ENCODE peak calls at places on chromosomes 6 and 20, in nine cellular contexts. Y is thyroid gland, W is uterus, M is ovary, G is GM12878, B is tibial nerve, J is erythroblast, U is stomach, T is endothelial cell of umbilical vein. O is an unnamed sample.

GRCh38 chr20:19403549-19403948 is 191.1 kb downstream of the SLC24A3 start:
- DNase-seq in Y (no peak), W (no peak), M (no peak), G (no peak), B (no peak), J (no peak), U (no peak), T (no peak), O (no peak)

GRCh38 chr20:8518878-8519277 is 386.8 kb downstream of the PLCB1 start:
- DNase-seq in Y (no peak), W (no peak), M (no peak), G (no peak), B (no peak), J (no peak), U (no peak), T (no peak), O (no peak)

GRCh38 chr20:4090756-4091331 is 75.5 kb upstream of the RNF24 start:
- DNase-seq in Y (no peak), W (no peak), M (no peak), G (no peak), B (no peak), J (peak), U (peak), T (peak), O (no peak)

GRCh38 chr6:131594074-131594473 is 21.0 kb downstream of the ARG1 start:
- DNase-seq in Y (no peak), W (no peak), M (no peak), G (no peak), B (no peak), J (no peak), U (no peak), T (no peak), O (no peak)

GRCh38 chr20:62356948-62357667 is 10.0 kb downstream of the LAMA5 start:
- DNase-seq in Y (no peak), W (peak), M (peak), G (no peak), B (no peak), J (peak), U (no peak), T (peak), O (no peak)

GRCh38 chr6:139126255-139126654 is 8.6 kb upstream of the HECA start:
- DNase-seq in Y (no peak), W (no peak), M (no peak), G (no peak), B (no peak), J (no peak), U (no peak), T (no peak), O (no peak)

GRCh38 chr20:62860924-62861691 is 514 bp downstream of the TCFL5 start:
- DNase-seq in Y (peak), W (peak), M (peak), G (no peak), B (no peak), J (peak), U (no peak), T (no peak), O (no peak)

GRCh38 chr6:34484899-34485298 is 19.0 kb downstream of the PACSIN1 start:
- DNase-seq in Y (no peak), W (no peak), M (no peak), G (peak), B (no peak), J (no peak), U (no peak), T (no peak), O (no peak)

GRCh38 chr6:25062070-25062811 is 126.5 kb upstream of the RIPOR2 start:
- DNase-seq in Y (no peak), W (no peak), M (no peak), G (no peak), B (no peak), J (no peak), U (no peak), T (no peak), O (no peak)

GRCh38 chr20:5504061-5504739 is 187.4 kb upstream of the PROKR2 start:
- DNase-seq in Y (peak), W (peak), M (peak), G (no peak), B (peak), J (no peak), U (no peak), T (peak), O (peak)

GRCh38 chr20:45359406-45360148 is 3.4 kb upstream of the SYS1 start:
- DNase-seq in Y (no peak), W (peak), M (no peak), G (no peak), B (no peak), J (no peak), U (peak), T (peak), O (no peak)

GRCh38 chr20:36167826-36168634 is 13.5 kb downstream of the EPB41L1 start:
- DNase-seq in Y (no peak), W (no peak), M (no peak), G (no peak), B (no peak), J (no peak), U (no peak), T (no peak), O (no peak)

GRCh38 chr6:39100358-39100757 is 14.6 kb downstream of the SAYSD1 start:
- DNase-seq in Y (no peak), W (no peak), M (no peak), G (no peak), B (no peak), J (no peak), U (no peak), T (no peak), O (no peak)

GRCh38 chr20:36686944-36687343 is 40.9 kb upstream of the SLA2 start:
- DNase-seq in Y (no peak), W (no peak), M (no peak), G (no peak), B (no peak), J (no peak), U (no peak), T (no peak), O (no peak)

GRCh38 chr6:12245763-12246720 is 44.1 kb upstream of the EDN1 start:
- DNase-seq in Y (no peak), W (no peak), M (no peak), G (no peak), B (no peak), J (no peak), U (no peak), T (peak), O (no peak)

GRCh38 chr20:49395183-49395582 is 87.3 kb downstream of the KCNB1 start:
- DNase-seq in Y (peak), W (peak), M (no peak), G (no peak), B (peak), J (no peak), U (no peak), T (no peak), O (no peak)
- TF ChIP-seq POLR2A in Y (no peak), W (no peak), M (no peak), G (no peak), B (no peak), J (no peak), U (no peak), T (no peak), O (no peak)

GRCh38 chr6:30725713-30726505 is 5.8 kb downstream of the TUBB start:
- DNase-seq in Y (no peak), W (no peak), M (no peak), G (no peak), B (no peak), J (no peak), U (no peak), T (peak), O (no peak)
- TF ChIP-seq POLR2A in Y (no peak), W (no peak), M (no peak), G (peak), B (no peak), J (peak), U (no peak), T (peak), O (peak)

GRCh38 chr20:49701916-49702315 is 11.8 kb downstream of the B4GALT5 start:
- DNase-seq in Y (no peak), W (no peak), M (no peak), G (no peak), B (no peak), J (peak), U (no peak), T (peak), O (no peak)

GRCh38 chr20:49705358-49705757 is 8.3 kb downstream of the B4GALT5 start:
- DNase-seq in Y (no peak), W (no peak), M (no peak), G (peak), B (no peak), J (no peak), U (no peak), T (no peak), O (peak)

GRCh38 chr20:49701313-49701731 is 12.4 kb downstream of the B4GALT5 start:
- DNase-seq in Y (no peak), W (no peak), M (no peak), G (no peak), B (no peak), J (peak), U (no peak), T (peak), O (no peak)

GRCh38 chr20:49706548-49707517 is 6.8 kb downstream of the B4GALT5 start:
- DNase-seq in Y (no peak), W (no peak), M (no peak), G (no peak), B (no peak), J (peak), U (no peak), T (no peak), O (no peak)

GRCh38 chr20:49704932-49705336 is 8.7 kb downstream of the B4GALT5 start:
- DNase-seq in Y (no peak), W (no peak), M (no peak), G (no peak), B (no peak), J (no peak), U (no peak), T (no peak), O (no peak)
- TF ChIP-seq POLR2A in Y (no peak), W (no peak), M (no peak), G (no peak), B (no peak), J (no peak), U (no peak), T (no peak), O (no peak)

GRCh38 chr20:50932016-50932338 is 740 bp upstream of the ADNP start:
- DNase-seq in Y (no peak), W (no peak), M (no peak), G (no peak), B (no peak), J (peak), U (no peak), T (peak), O (no peak)

GRCh38 chr20:50931048-50931305 is 260 bp downstream of the ADNP start:
- DNase-seq in Y (no peak), W (no peak), M (no peak), G (no peak), B (no peak), J (peak), U (no peak), T (no peak), O (peak)

GRCh38 chr20:50932881-50933280 is 1.6 kb upstream of the ADNP start:
- DNase-seq in Y (no peak), W (no peak), M (no peak), G (no peak), B (no peak), J (no peak), U (no peak), T (no peak), O (no peak)

GRCh38 chr20:50930139-50931047 is 844 bp downstream of the ADNP start:
- DNase-seq in Y (peak), W (peak), M (peak), G (no peak), B (no peak), J (peak), U (peak), T (no peak), O (no peak)

DNA sequence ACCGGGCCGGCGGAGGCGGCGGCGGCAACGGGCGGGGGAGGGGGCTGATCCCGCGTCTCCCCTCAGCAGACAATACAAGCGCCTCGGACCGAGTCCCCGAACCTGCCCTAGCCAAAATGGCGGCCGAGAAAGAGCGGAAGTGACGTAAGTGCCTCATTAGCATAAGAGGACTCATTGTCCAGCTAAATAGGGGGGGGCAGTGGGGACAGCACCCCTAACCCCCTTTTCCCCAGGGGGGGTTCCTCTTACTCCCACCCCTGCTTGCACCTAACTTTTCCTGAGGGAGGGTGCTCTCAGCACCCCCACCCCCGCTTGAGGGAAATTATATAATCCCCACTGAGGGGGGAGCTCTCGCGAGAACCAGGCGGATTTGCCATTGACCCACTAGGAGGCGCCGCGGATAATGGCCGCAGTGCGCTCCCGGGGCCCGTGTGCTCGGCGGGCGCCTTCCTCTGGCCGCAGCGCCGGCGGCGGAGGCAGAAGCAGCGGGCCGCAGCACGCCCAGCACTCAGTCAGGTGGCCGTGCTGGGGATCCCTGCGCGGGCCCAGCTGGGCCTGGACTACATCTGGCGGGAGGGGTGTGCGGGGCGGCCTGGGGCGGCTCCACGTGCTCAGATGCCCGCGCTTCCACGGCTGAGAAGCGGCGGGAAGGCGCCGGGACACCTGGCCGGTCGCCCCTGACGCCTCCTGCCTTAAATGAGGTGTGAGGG is at the start of gene ADNP:
- DNase-seq in Y (peak), W (peak), M (peak), G (peak), B (peak), J (peak), U (peak), T (peak), O (peak)
- TF ChIP-seq POLR2A in Y (no peak), W (peak), M (peak), G (peak), B (peak), J (peak), U (no peak), T (peak), O (peak)

DNA sequence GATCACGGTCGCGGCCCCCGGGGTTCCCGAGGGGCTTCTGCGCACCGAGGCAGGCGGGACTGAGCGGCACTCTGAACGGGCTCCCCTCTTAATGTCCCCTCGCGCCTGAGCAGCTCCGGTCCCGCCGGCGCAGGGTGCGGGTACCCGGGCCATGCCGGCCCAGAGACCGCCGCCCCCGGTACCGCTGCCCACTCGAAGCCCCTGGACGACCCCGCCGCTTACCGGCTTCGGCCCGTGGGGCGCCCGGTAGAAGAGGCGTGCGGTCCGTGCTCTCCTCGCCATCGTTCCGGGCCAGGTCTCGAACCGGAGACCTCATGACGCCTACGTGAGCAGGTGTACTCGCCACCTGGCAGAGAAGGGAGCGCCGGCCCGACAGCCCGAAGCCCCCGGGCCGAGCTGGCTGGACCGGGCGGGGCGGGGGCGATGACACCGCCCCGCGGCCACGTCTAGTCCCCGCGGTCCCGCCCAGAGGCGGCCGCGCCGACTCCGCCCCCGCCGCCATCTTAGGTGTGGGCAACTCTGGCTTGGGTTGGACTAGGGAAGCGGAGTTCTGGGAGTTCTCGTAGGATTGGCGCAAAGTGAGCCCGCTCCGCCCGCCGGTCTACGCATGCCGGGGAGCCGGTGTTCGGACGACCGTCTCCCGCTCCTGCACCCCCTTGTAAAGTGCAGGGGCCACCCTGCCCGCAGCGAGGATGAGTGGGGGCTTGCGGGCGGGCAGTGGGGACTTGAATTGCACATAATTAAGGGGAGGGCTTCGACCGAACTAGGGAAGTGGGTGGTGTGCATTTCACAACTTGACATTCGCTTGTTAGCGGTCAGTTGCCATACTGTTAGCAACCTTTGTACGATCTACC is at the start of gene SLC17A5:
- DNase-seq in Y (peak), W (peak), M (peak), G (peak), B (peak), J (peak), U (peak), T (peak), O (peak)
- TF ChIP-seq POLR2A in Y (peak), W (peak), M (peak), G (peak), B (peak), J (peak), U (no peak), T (peak), O (peak)

GRCh38 chr6:14571728-14572127 is 454.2 kb downstream of the CD83 start:
- DNase-seq in Y (peak), W (no peak), M (no peak), G (no peak), B (no peak), J (no peak), U (no peak), T (no peak), O (no peak)
- TF ChIP-seq POLR2A in Y (no peak), W (no peak), M (no peak), G (no peak), B (no peak), J (no peak), U (no peak), T (no peak), O (no peak)

GRCh38 chr6:151390276-151391020 is 911 bp downstream of the ZBTB2 start:
- DNase-seq in Y (peak), W (peak), M (peak), G (peak), B (peak), J (peak), U (peak), T (peak), O (peak)
- TF ChIP-seq POLR2A in Y (peak), W (peak), M (peak), G (peak), B (peak), J (peak), U (no peak), T (peak), O (peak)

GRCh38 chr6:109486068-109486467 is 3.0 kb upstream of the ZBTB24 start:
- DNase-seq in Y (no peak), W (no peak), M (no peak), G (no peak), B (no peak), J (no peak), U (no peak), T (no peak), O (no peak)
- TF ChIP-seq POLR2A in Y (no peak), W (no peak), M (no peak), G (no peak), B (no peak), J (no peak), U (no peak), T (no peak), O (no peak)